ENCODE peak calls at places on chromosomes 5 and 9, in six cellular contexts. One of them, this sample, is unnamed.

GRCh38 chr5:113043491-113043931 is 66.9 kb downstream of the DCP2 start:
- DNase-seq in fibroblast of pulmonary artery: peak; percentile 41
- DNase-seq in WERI-Rb-1: no peak
- DNase-seq in right atrium auricular region: no peak
- DNase-seq in SK-N-SH: peak; percentile 88
- DNase-seq in RWPE1: peak; percentile 26
- DNase-seq in this sample: peak; percentile 49

GRCh38 chr5:174559141-174559540 is 165.2 kb upstream of the MSX2 start:
- DNase-seq in fibroblast of pulmonary artery: no peak
- DNase-seq in WERI-Rb-1: no peak
- DNase-seq in right atrium auricular region: no peak
- DNase-seq in SK-N-SH: no peak
- DNase-seq in RWPE1: peak; percentile 47
- DNase-seq in this sample: no peak

GRCh38 chr5:146447734-146448380 is 724 bp downstream of the TCERG1 start:
- DNase-seq in fibroblast of pulmonary artery: peak; percentile 28
- DNase-seq in WERI-Rb-1: peak; percentile 23
- DNase-seq in right atrium auricular region: no peak
- DNase-seq in SK-N-SH: no peak
- DNase-seq in RWPE1: peak; percentile 33
- DNase-seq in this sample: no peak

GRCh38 chr5:158966691-158967090 is 133.0 kb downstream of the EBF1 start:
- DNase-seq in fibroblast of pulmonary artery: no peak
- DNase-seq in WERI-Rb-1: no peak
- DNase-seq in right atrium auricular region: no peak
- DNase-seq in SK-N-SH: no peak
- DNase-seq in RWPE1: no peak
- DNase-seq in this sample: no peak

GRCh38 chr5:150488519-150489357 is 19.2 kb upstream of the NDST1 start:
- DNase-seq in fibroblast of pulmonary artery: peak; percentile 75
- DNase-seq in WERI-Rb-1: no peak
- DNase-seq in right atrium auricular region: peak; percentile 81
- DNase-seq in SK-N-SH: no peak
- DNase-seq in RWPE1: no peak
- DNase-seq in this sample: no peak

GRCh38 chr9:110261631-110262030 is 5.3 kb upstream of the TXN start:
- DNase-seq in fibroblast of pulmonary artery: no peak
- DNase-seq in WERI-Rb-1: no peak
- DNase-seq in right atrium auricular region: no peak
- DNase-seq in SK-N-SH: no peak
- DNase-seq in RWPE1: no peak
- DNase-seq in this sample: no peak

GRCh38 chr9:10268500-10269485 is 344.0 kb downstream of the PTPRD start:
- DNase-seq in fibroblast of pulmonary artery: peak; percentile 47
- DNase-seq in WERI-Rb-1: peak; percentile 59
- DNase-seq in right atrium auricular region: no peak
- DNase-seq in SK-N-SH: peak; percentile 31
- DNase-seq in RWPE1: peak; percentile 44
- DNase-seq in this sample: peak; percentile 62

GRCh38 chr5:162684145-162684544 is 616.6 kb downstream of the GABRG2 start:
- DNase-seq in fibroblast of pulmonary artery: no peak
- DNase-seq in WERI-Rb-1: no peak
- DNase-seq in right atrium auricular region: no peak
- DNase-seq in SK-N-SH: no peak
- DNase-seq in RWPE1: no peak
- DNase-seq in this sample: no peak

GRCh38 chr9:18907927-18908625 is 124.9 kb downstream of the SAXO1 start:
- DNase-seq in fibroblast of pulmonary artery: no peak
- DNase-seq in WERI-Rb-1: no peak
- DNase-seq in right atrium auricular region: no peak
- DNase-seq in SK-N-SH: no peak
- DNase-seq in RWPE1: no peak
- DNase-seq in this sample: no peak

GRCh38 chr5:140633081-140633471 is at the start of gene CD14:
- DNase-seq in fibroblast of pulmonary artery: peak; percentile 40
- DNase-seq in WERI-Rb-1: peak; percentile 42
- DNase-seq in right atrium auricular region: peak; percentile 77
- DNase-seq in SK-N-SH: no peak
- DNase-seq in RWPE1: peak; percentile 89
- DNase-seq in this sample: no peak

GRCh38 chr9:100590481-100590880 is 12.6 kb downstream of the CAVIN4 start:
- DNase-seq in fibroblast of pulmonary artery: peak; percentile 26
- DNase-seq in WERI-Rb-1: no peak
- DNase-seq in right atrium auricular region: no peak
- DNase-seq in SK-N-SH: no peak
- DNase-seq in RWPE1: no peak
- DNase-seq in this sample: no peak

GRCh38 chr9:96361668-96362067 is 21.8 kb downstream of the SLC35D2 start:
- DNase-seq in fibroblast of pulmonary artery: no peak
- DNase-seq in WERI-Rb-1: no peak
- DNase-seq in right atrium auricular region: no peak
- DNase-seq in SK-N-SH: no peak
- DNase-seq in RWPE1: no peak
- DNase-seq in this sample: no peak

GRCh38 chr5:19855929-19856328 is 132.1 kb downstream of the CDH18 start:
- DNase-seq in fibroblast of pulmonary artery: no peak
- DNase-seq in WERI-Rb-1: no peak
- DNase-seq in right atrium auricular region: no peak
- DNase-seq in SK-N-SH: no peak
- DNase-seq in RWPE1: no peak
- DNase-seq in this sample: no peak

GRCh38 chr5:144697847-144698262 is 527.2 kb downstream of the KCTD16 start:
- DNase-seq in fibroblast of pulmonary artery: peak; percentile 68
- DNase-seq in WERI-Rb-1: no peak
- DNase-seq in right atrium auricular region: no peak
- DNase-seq in SK-N-SH: no peak
- DNase-seq in RWPE1: peak; percentile 3
- DNase-seq in this sample: no peak

GRCh38 chr9:98706651-98707103 is 2.1 kb downstream of the GABBR2 start:
- DNase-seq in fibroblast of pulmonary artery: peak; percentile 61
- DNase-seq in WERI-Rb-1: no peak
- DNase-seq in right atrium auricular region: no peak
- DNase-seq in SK-N-SH: no peak
- DNase-seq in RWPE1: no peak
- DNase-seq in this sample: no peak

GRCh38 chr5:129541648-129542251 is 81.7 kb downstream of the ADAMTS19 start:
- DNase-seq in fibroblast of pulmonary artery: peak; percentile 32
- DNase-seq in WERI-Rb-1: no peak
- DNase-seq in right atrium auricular region: no peak
- DNase-seq in SK-N-SH: no peak
- DNase-seq in RWPE1: peak; percentile 5
- DNase-seq in this sample: no peak

GRCh38 chr9:976258-976804 is at the start of gene DMRT3:
- DNase-seq in fibroblast of pulmonary artery: no peak
- DNase-seq in WERI-Rb-1: peak; percentile 91
- DNase-seq in right atrium auricular region: no peak
- DNase-seq in SK-N-SH: peak; percentile 34
- DNase-seq in RWPE1: no peak
- DNase-seq in this sample: peak; percentile 77

GRCh38 chr5:67147768-67148167 is 48.8 kb downstream of the CD180 start:
- DNase-seq in fibroblast of pulmonary artery: peak; percentile 21
- DNase-seq in WERI-Rb-1: no peak
- DNase-seq in right atrium auricular region: no peak
- DNase-seq in SK-N-SH: no peak
- DNase-seq in RWPE1: no peak
- DNase-seq in this sample: no peak

GRCh38 chr5:67146981-67147380 is 49.6 kb downstream of the CD180 start:
- DNase-seq in fibroblast of pulmonary artery: no peak
- DNase-seq in WERI-Rb-1: no peak
- DNase-seq in right atrium auricular region: no peak
- DNase-seq in SK-N-SH: no peak
- DNase-seq in RWPE1: no peak
- DNase-seq in this sample: no peak

GRCh38 chr5:67152400-67152799 is 44.2 kb downstream of the CD180 start:
- DNase-seq in fibroblast of pulmonary artery: no peak
- DNase-seq in WERI-Rb-1: no peak
- DNase-seq in right atrium auricular region: no peak
- DNase-seq in SK-N-SH: no peak
- DNase-seq in RWPE1: no peak
- DNase-seq in this sample: no peak

GRCh38 chr5:67149057-67149634 is 47.5 kb downstream of the CD180 start:
- DNase-seq in fibroblast of pulmonary artery: no peak
- DNase-seq in WERI-Rb-1: no peak
- DNase-seq in right atrium auricular region: no peak
- DNase-seq in SK-N-SH: no peak
- DNase-seq in RWPE1: no peak
- DNase-seq in this sample: no peak

DNA sequence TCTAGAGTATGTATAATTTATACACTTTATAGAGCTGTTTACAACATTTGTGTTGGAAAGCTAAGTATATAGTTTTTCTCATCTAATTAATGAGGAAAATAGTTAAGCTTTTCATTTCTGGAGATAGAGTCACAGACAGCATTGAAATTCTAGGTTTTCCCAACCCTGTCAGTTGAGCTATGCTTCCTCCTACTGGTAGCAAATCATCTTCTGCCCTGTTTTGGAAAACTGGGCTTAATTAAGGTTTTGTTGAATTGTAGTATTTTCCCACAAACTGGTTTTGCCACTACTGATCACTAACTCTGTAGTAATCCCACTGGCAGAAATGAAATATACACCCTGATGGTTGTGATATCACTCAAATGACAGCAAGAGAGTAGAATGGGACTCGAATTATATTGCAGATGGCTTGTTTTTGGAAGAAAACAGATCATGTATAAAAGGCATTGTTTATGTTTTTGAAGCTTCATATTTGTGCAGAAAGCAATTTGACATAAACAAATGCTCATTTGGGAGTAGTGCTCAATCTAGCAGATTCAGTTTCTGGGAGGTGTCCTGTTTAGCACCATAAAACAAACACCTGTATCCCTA is 46.6 kb downstream of the CD180 start:
- DNase-seq in fibroblast of pulmonary artery: peak; percentile 63
- DNase-seq in WERI-Rb-1: no peak
- DNase-seq in right atrium auricular region: no peak
- DNase-seq in SK-N-SH: peak; percentile 43
- DNase-seq in RWPE1: peak; percentile 42
- DNase-seq in this sample: no peak
- TF ChIP-seq CTCF in fibroblast of pulmonary artery: peak; percentile 70
- TF ChIP-seq CTCF in WERI-Rb-1: peak; percentile 54
- TF ChIP-seq CTCF in right atrium auricular region: peak; percentile 56
- TF ChIP-seq CTCF in SK-N-SH: peak; percentile 73
- TF ChIP-seq CTCF in RWPE1: peak; percentile 60
- TF ChIP-seq CTCF in this sample: no peak

DNA sequence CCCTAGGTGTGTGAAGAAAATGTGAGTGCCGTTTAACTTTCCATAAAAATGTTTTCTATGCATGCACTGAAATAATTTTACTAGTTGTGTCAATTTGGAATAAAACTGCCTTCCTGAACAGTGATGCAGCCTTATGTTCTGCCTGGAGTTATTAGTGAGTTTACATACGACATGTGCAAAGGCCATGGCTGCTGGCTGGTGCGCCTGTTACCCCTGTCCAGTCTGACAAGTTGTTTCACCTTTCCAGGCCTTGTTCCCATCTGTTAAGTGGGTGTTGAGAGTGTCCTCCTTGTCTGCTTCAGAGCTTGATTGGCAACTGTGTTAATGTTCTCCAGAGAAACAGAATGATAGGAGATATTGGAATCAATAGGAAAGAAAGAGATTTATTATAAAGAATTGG is 60.6 kb downstream of the TJP2 start:
- DNase-seq in fibroblast of pulmonary artery: no peak
- DNase-seq in WERI-Rb-1: no peak
- DNase-seq in right atrium auricular region: no peak
- DNase-seq in SK-N-SH: no peak
- DNase-seq in RWPE1: no peak
- DNase-seq in this sample: no peak
- TF ChIP-seq CTCF in fibroblast of pulmonary artery: no peak
- TF ChIP-seq CTCF in WERI-Rb-1: no peak
- TF ChIP-seq CTCF in right atrium auricular region: no peak
- TF ChIP-seq CTCF in SK-N-SH: no peak
- TF ChIP-seq CTCF in RWPE1: no peak
- TF ChIP-seq CTCF in this sample: no peak

GRCh38 chr5:134784241-134784920 is 25.8 kb downstream of the DDX46 start:
- DNase-seq in fibroblast of pulmonary artery: peak; percentile 9
- DNase-seq in WERI-Rb-1: no peak
- DNase-seq in right atrium auricular region: no peak
- DNase-seq in SK-N-SH: no peak
- DNase-seq in RWPE1: no peak
- DNase-seq in this sample: no peak
- TF ChIP-seq CTCF in fibroblast of pulmonary artery: peak; percentile 26
- TF ChIP-seq CTCF in WERI-Rb-1: no peak
- TF ChIP-seq CTCF in right atrium auricular region: no peak
- TF ChIP-seq CTCF in SK-N-SH: peak; percentile 45
- TF ChIP-seq CTCF in RWPE1: no peak
- TF ChIP-seq CTCF in this sample: no peak

GRCh38 chr5:7015586-7016256 is 302.5 kb downstream of the TENT4A start:
- DNase-seq in fibroblast of pulmonary artery: no peak
- DNase-seq in WERI-Rb-1: peak; percentile 67
- DNase-seq in right atrium auricular region: no peak
- DNase-seq in SK-N-SH: no peak
- DNase-seq in RWPE1: no peak
- DNase-seq in this sample: peak; percentile 15
- TF ChIP-seq CTCF in fibroblast of pulmonary artery: no peak
- TF ChIP-seq CTCF in WERI-Rb-1: peak; percentile 69
- TF ChIP-seq CTCF in right atrium auricular region: no peak
- TF ChIP-seq CTCF in SK-N-SH: peak; percentile 29
- TF ChIP-seq CTCF in RWPE1: no peak
- TF ChIP-seq CTCF in this sample: no peak

DNA sequence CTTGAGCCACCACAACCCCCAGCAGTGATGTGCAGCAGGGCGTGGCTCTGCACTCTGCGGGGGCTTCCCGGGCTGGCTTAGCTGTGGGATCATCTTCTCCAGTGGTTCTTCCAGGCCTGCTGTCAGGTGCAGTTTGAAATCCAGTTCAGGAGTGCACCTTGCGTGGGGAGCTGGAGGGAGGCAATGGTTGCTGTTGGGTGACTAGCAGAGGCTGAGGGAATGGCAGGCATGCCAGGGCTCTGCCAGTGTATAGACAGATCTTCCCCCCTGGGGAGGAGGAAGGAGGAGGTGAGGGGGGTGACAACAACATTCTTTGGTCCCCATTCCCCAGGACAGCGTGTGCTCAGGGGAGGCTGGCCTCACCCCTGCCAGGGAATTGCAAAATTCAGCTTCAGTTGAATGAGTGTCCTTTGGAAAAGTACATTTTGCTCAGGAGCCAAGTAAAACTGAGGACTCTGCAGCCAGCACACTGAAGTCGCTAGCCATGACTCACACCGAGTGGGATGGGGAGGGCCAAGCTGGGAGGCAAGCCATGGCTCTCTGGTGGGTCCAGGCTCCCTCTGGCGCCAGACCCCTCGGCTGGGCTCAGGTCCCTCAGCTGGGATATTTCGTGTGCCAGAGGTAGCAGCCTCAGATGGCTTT is 35.0 kb downstream of the ERGIC1 start:
- DNase-seq in fibroblast of pulmonary artery: peak; percentile 94
- DNase-seq in WERI-Rb-1: no peak
- DNase-seq in right atrium auricular region: peak; percentile 96
- DNase-seq in SK-N-SH: peak; percentile 39
- DNase-seq in RWPE1: peak; percentile 75
- DNase-seq in this sample: no peak
- TF ChIP-seq CTCF in fibroblast of pulmonary artery: peak; percentile 54
- TF ChIP-seq CTCF in WERI-Rb-1: no peak
- TF ChIP-seq CTCF in right atrium auricular region: peak; percentile 38
- TF ChIP-seq CTCF in SK-N-SH: peak; percentile 61
- TF ChIP-seq CTCF in RWPE1: no peak
- TF ChIP-seq CTCF in this sample: no peak

This sample was measured in nephron progenitor cell.